ENCODE peak calls at places on chromosomes 11 and 22, in eight cellular contexts. N, S, Z, K, L, H, M and G are unnamed samples.

GRCh38 chr11:107653077-107653476 is 58.8 kb downstream of the SLN start:
- DNase-seq in N (no peak), S (no peak), Z (no peak), K (no peak), L (no peak), H (no peak), M (no peak), G (no peak)

GRCh38 chr11:117621226-117621625 is 175.8 kb downstream of the DSCAML1 start:
- DNase-seq in N (no peak), S (peak), Z (peak), K (no peak), L (peak), H (peak), M (no peak), G (no peak)

GRCh38 chr11:33952805-33953204 is 60.9 kb upstream of the LMO2 start:
- DNase-seq in N (no peak), S (no peak), Z (no peak), K (no peak), L (no peak), H (no peak), M (no peak), G (no peak)

GRCh38 chr11:10633261-10633660 is 60.3 kb downstream of the IRAG1 start:
- DNase-seq in N (no peak), S (no peak), Z (no peak), K (no peak), L (no peak), H (no peak), M (peak), G (no peak)

GRCh38 chr11:64112771-64113461 is 53.0 kb downstream of the MACROD1 start:
- DNase-seq in N (no peak), S (no peak), Z (no peak), K (no peak), L (no peak), H (no peak), M (no peak), G (no peak)

GRCh38 chr11:128790200-128790599 is 76.9 kb downstream of the KCNJ1 start:
- DNase-seq in N (no peak), S (no peak), Z (no peak), K (no peak), L (no peak), H (peak), M (no peak), G (no peak)

GRCh38 chr22:44229809-44230208 is 49.1 kb downstream of the PARVG start:
- DNase-seq in N (no peak), S (no peak), Z (no peak), K (no peak), L (no peak), H (no peak), M (no peak), G (no peak)

GRCh38 chr11:14972581-14973490 is 685 bp upstream of the CALCA start:
- DNase-seq in N (no peak), S (no peak), Z (peak), K (no peak), L (no peak), H (no peak), M (no peak), G (no peak)

GRCh38 chr11:2549080-2549479 is 104.3 kb downstream of the KCNQ1 start:
- DNase-seq in N (no peak), S (no peak), Z (no peak), K (no peak), L (no peak), H (no peak), M (no peak), G (no peak)

GRCh38 chr11:109071712-109072524 is 350.1 kb upstream of the C11orf87 start:
- DNase-seq in N (peak), S (no peak), Z (no peak), K (no peak), L (no peak), H (peak), M (peak), G (no peak)

GRCh38 chr22:36334081-36334831 is 53.5 kb downstream of the MYH9 start:
- DNase-seq in N (no peak), S (peak), Z (peak), K (no peak), L (peak), H (peak), M (no peak), G (no peak)

GRCh38 chr22:24950272-24950902 is 2.1 kb upstream of the KIAA1671 start:
- DNase-seq in N (no peak), S (no peak), Z (no peak), K (no peak), L (no peak), H (peak), M (no peak), G (no peak)

GRCh38 chr11:83564845-83565244 is 278.7 kb upstream of the CCDC90B start:
- DNase-seq in N (no peak), S (no peak), Z (no peak), K (no peak), L (no peak), H (no peak), M (no peak), G (no peak)

GRCh38 chr11:110776091-110776490 is 63.9 kb upstream of the ARHGAP20 start:
- DNase-seq in N (no peak), S (no peak), Z (no peak), K (no peak), L (no peak), H (peak), M (no peak), G (no peak)

GRCh38 chr22:23058481-23059336 is 11.6 kb upstream of the GNAZ start:
- DNase-seq in N (peak), S (no peak), Z (no peak), K (no peak), L (no peak), H (no peak), M (no peak), G (peak)

GRCh38 chr11:1469911-1470680 is 16.5 kb downstream of the MOB2 start:
- DNase-seq in N (no peak), S (no peak), Z (no peak), K (no peak), L (no peak), H (no peak), M (no peak), G (no peak)

GRCh38 chr11:120561286-120561685 is 49.7 kb downstream of the GRIK4 start:
- DNase-seq in N (no peak), S (no peak), Z (no peak), K (no peak), L (no peak), H (no peak), M (no peak), G (no peak)

GRCh38 chr11:108302121-108302785 is 79.4 kb downstream of the ATM start:
- DNase-seq in N (no peak), S (no peak), Z (no peak), K (no peak), L (no peak), H (peak), M (no peak), G (no peak)

GRCh38 chr11:102269927-102270326 is 47.4 kb upstream of the BIRC3 start:
- DNase-seq in N (no peak), S (no peak), Z (peak), K (no peak), L (no peak), H (peak), M (peak), G (no peak)

GRCh38 chr11:119608781-119609180 is 120.2 kb downstream of the NECTIN1 start:
- DNase-seq in N (no peak), S (no peak), Z (no peak), K (no peak), L (no peak), H (no peak), M (no peak), G (no peak)

GRCh38 chr11:71305451-71306125 is 53.2 kb upstream of the SHANK2 start:
- DNase-seq in N (peak), S (no peak), Z (no peak), K (no peak), L (no peak), H (no peak), M (no peak), G (no peak)

GRCh38 chr11:131694526-131695424 is 324.4 kb downstream of the NTM start:
- DNase-seq in N (peak), S (peak), Z (peak), K (peak), L (peak), H (peak), M (peak), G (peak)

GRCh38 chr22:49657275-49657973 is 170.2 kb downstream of the BRD1 start:
- DNase-seq in N (peak), S (peak), Z (peak), K (peak), L (peak), H (peak), M (no peak), G (peak)

GRCh38 chr11:926341-926916 is 759 bp downstream of the AP2A2 start:
- DNase-seq in N (no peak), S (no peak), Z (no peak), K (no peak), L (no peak), H (peak), M (peak), G (no peak)

GRCh38 chr11:114847599-114847998 is 169.3 kb downstream of the NXPE2 start:
- DNase-seq in N (no peak), S (no peak), Z (no peak), K (no peak), L (no peak), H (no peak), M (no peak), G (no peak)

GRCh38 chr22:29797351-29797750 is 30.2 kb downstream of the UQCR10 start:
- DNase-seq in N (no peak), S (no peak), Z (no peak), K (no peak), L (no peak), H (no peak), M (no peak), G (no peak)

GRCh38 chr11:14107071-14107470 is 144.5 kb downstream of the SPON1 start:
- DNase-seq in N (no peak), S (no peak), Z (no peak), K (no peak), L (no peak), H (no peak), M (no peak), G (no peak)

GRCh38 chr11:113563766-113564165 is 88.6 kb upstream of the DRD2 start:
- DNase-seq in N (no peak), S (no peak), Z (no peak), K (no peak), L (no peak), H (no peak), M (peak), G (no peak)

GRCh38 chr11:75554258-75555022 is 7.6 kb upstream of the SERPINH1 start:
- DNase-seq in N (peak), S (no peak), Z (no peak), K (no peak), L (no peak), H (peak), M (no peak), G (no peak)

GRCh38 chr22:33699176-33699575 is 221.1 kb downstream of the LARGE1 start:
- DNase-seq in N (no peak), S (no peak), Z (no peak), K (no peak), L (no peak), H (no peak), M (no peak), G (no peak)

GRCh38 chr22:29782061-29782845 is 15.1 kb downstream of the UQCR10 start:
- DNase-seq in N (peak), S (no peak), Z (no peak), K (no peak), L (no peak), H (no peak), M (no peak), G (no peak)

GRCh38 chr22:39960791-39961746 is 872 bp downstream of the TMA7B start:
- DNase-seq in N (no peak), S (peak), Z (peak), K (peak), L (peak), H (peak), M (no peak), G (peak)